ENCODE peak calls at places on chromosomes 5 and 9, in six cellular contexts. U, E, A, Z, W and C are unnamed samples.

GRCh38 chr5:116498478-116498877 is 76.1 kb downstream of the SEMA6A start:
- DNase-seq in U (no peak), E (peak; percentile 35), A (no peak), Z (no peak), W (no peak), C (no peak)

GRCh38 chr9:71752352-71752751 is 16.0 kb downstream of the CEMIP2 start:
- DNase-seq in U (no peak), E (no peak), A (no peak), Z (no peak), W (no peak), C (no peak)

GRCh38 chr9:88076286-88077070 is 61.8 kb downstream of the SPATA31C2 start:
- DNase-seq in U (peak; percentile 54), E (peak; percentile 84), A (peak; percentile 90), Z (peak; percentile 58), W (no peak), C (peak; percentile 61)

GRCh38 chr5:425714-426113 is 17.3 kb upstream of the EXOC3 start:
- DNase-seq in U (peak; percentile 34), E (peak; percentile 65), A (no peak), Z (no peak), W (no peak), C (no peak)

GRCh38 chr9:120446681-120447080 is 133.3 kb downstream of the CDK5RAP2 start:
- DNase-seq in U (no peak), E (no peak), A (no peak), Z (no peak), W (no peak), C (no peak)

GRCh38 chr9:87497604-87498045 is at the start of gene DAPK1:
- DNase-seq in U (peak; percentile 80), E (peak; percentile 90), A (peak; percentile 84), Z (peak; percentile 79), W (peak; percentile 84), C (peak; percentile 68)

GRCh38 chr5:54733101-54733500 is 215.5 kb downstream of the SNX18 start:
- DNase-seq in U (no peak), E (no peak), A (no peak), Z (no peak), W (no peak), C (no peak)

GRCh38 chr9:31390352-31391025 is 994.0 kb upstream of the ACO1 start:
- DNase-seq in U (no peak), E (peak; percentile 30), A (no peak), Z (no peak), W (no peak), C (no peak)

GRCh38 chr5:646396-647201 is 34.5 kb downstream of the CEP72 start:
- DNase-seq in U (no peak), E (no peak), A (no peak), Z (no peak), W (no peak), C (no peak)

GRCh38 chr5:73591102-73591695 is 25.7 kb downstream of the UTP15 start:
- DNase-seq in U (peak; percentile 47), E (peak; percentile 84), A (no peak), Z (peak; percentile 74), W (peak; percentile 52), C (peak; percentile 73)

GRCh38 chr9:131608469-131609115 is 63.3 kb downstream of the PRRT1B start:
- DNase-seq in U (no peak), E (no peak), A (peak; percentile 69), Z (no peak), W (no peak), C (no peak)

GRCh38 chr5:74538206-74538661 is 102.3 kb downstream of the ENC1 start:
- DNase-seq in U (no peak), E (no peak), A (peak; percentile 73), Z (peak; percentile 17), W (no peak), C (no peak)

GRCh38 chr5:11527994-11528393 is 376.3 kb downstream of the CTNND2 start:
- DNase-seq in U (no peak), E (no peak), A (no peak), Z (no peak), W (no peak), C (no peak)

GRCh38 chr9:101951598-101951997 is 213.2 kb upstream of the GRIN3A start:
- DNase-seq in U (no peak), E (no peak), A (no peak), Z (no peak), W (no peak), C (no peak)

GRCh38 chr5:145824040-145824439 is 11.1 kb downstream of the PRELID2 start:
- DNase-seq in U (no peak), E (peak; percentile 59), A (no peak), Z (no peak), W (no peak), C (no peak)

GRCh38 chr9:21611896-21612295 is 129.8 kb upstream of the IFNE start:
- DNase-seq in U (no peak), E (no peak), A (no peak), Z (no peak), W (no peak), C (no peak)

GRCh38 chr9:115635680-115636383 is 517.8 kb upstream of the PAPPA start:
- DNase-seq in U (no peak), E (no peak), A (no peak), Z (no peak), W (no peak), C (no peak)

GRCh38 chr9:69798737-69799136 is 21.9 kb upstream of the CFAP95 start:
- DNase-seq in U (no peak), E (no peak), A (no peak), Z (no peak), W (no peak), C (no peak)

GRCh38 chr9:109968702-109969450 is 188.9 kb downstream of the PALM2AKAP2 start:
- DNase-seq in U (peak; percentile 36), E (no peak), A (no peak), Z (peak; percentile 18), W (no peak), C (no peak)

GRCh38 chr9:134566196-134566822 is 75.3 kb upstream of the COL5A1 start:
- DNase-seq in U (no peak), E (no peak), A (no peak), Z (no peak), W (no peak), C (no peak)

GRCh38 chr5:84885479-84886258 is 501.0 kb upstream of the EDIL3 start:
- DNase-seq in U (no peak), E (no peak), A (no peak), Z (no peak), W (no peak), C (no peak)

GRCh38 chr5:157539623-157540022 is 36.0 kb downstream of the ADAM19 start:
- DNase-seq in U (no peak), E (no peak), A (no peak), Z (no peak), W (no peak), C (no peak)

GRCh38 chr9:129079829-129080228 is 1.1 kb upstream of the DOLPP1 start:
- DNase-seq in U (no peak), E (no peak), A (no peak), Z (no peak), W (no peak), C (no peak)

DNA sequence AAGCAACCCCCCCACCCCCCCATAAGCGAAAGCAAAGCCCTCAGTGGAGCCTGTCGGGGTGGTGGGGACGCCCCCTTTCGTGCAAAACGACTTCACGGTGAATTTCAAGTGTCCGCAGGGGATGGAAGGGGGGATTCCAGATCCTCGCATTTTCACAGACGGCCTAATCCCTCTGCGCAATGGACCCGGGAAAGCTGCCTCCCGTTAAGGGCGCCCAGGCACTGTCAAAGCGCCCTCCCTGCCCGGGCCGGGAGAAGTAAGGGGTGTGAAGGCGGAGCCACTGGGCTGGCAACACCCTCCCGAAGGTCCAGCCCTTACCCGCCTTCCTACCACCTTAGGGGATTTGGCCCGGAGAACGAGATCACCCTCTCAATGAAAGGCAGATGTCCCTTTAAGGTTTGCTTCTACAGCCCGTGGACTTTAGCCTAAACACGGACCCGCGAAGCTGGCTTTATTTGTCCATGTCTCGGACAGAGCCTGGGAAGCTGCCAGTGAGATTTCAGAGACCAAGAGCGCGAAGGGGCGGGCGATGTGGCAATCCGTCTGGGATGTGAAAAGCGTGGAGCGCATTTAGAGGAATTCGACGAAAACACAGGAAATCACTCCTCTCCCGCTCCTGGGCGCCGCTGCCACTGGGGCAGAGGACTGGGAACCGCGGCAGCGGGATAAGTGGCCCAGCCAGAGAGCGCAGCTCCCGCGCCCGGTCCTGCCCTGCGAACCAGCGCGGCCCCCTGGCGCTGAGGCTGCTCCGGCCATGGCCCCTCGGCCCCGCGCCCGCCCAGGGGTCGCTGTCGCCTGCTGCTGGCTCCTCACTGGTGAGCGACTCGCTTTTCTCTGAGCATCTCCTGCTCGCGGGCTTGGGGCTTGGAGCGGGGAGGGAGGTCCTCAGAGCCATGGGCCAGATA is at the start of the genes ITGA1 and PELO:
- DNase-seq in U (peak; percentile 79), E (peak; percentile 81), A (peak; percentile 74), Z (peak; percentile 84), W (peak; percentile 71), C (peak; percentile 63)
- TF ChIP-seq CTCF in U (peak; percentile 65), E (no peak), A (peak; percentile 50), Z (peak; percentile 31), W (peak; percentile 45), C (peak; percentile 49)

DNA sequence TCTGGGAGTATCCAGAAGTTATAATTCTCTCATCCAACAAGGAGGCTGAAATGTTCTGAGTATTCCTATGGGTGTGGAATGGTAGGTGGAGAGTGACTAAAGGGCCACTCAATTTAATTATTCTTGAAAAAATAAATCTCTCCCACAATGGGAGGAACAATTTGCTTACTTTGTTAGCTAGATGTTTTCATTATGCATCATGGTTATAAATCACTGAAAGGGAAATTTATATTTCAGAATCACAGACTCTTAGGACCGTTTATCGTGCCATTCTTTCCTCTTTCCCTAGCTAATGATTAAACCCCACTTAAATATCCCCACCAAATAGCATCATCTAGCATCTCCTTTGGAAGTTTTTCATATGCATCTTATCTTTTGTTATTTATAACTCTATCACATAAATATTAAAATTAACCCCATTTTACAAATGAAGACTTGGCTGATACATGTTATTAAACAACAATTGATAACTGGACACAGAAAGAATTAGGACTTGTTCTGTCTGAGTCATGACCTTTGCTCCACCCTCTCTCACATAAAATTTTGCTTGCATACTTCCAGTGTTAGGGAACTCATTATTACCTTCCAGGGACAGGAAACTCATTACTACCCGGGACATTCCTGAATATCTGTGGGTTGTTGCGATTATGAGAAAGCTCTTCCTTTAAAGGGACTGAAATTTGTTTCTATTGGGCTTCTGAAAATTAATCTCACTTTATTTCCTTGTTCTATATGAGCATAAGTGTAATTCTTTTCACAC is 94.9 kb upstream of the NMUR2 start:
- DNase-seq in U (no peak), E (no peak), A (no peak), Z (no peak), W (no peak), C (no peak)
- TF ChIP-seq CTCF in U (no peak), E (no peak), A (no peak), Z (no peak), W (no peak), C (no peak)

DNA sequence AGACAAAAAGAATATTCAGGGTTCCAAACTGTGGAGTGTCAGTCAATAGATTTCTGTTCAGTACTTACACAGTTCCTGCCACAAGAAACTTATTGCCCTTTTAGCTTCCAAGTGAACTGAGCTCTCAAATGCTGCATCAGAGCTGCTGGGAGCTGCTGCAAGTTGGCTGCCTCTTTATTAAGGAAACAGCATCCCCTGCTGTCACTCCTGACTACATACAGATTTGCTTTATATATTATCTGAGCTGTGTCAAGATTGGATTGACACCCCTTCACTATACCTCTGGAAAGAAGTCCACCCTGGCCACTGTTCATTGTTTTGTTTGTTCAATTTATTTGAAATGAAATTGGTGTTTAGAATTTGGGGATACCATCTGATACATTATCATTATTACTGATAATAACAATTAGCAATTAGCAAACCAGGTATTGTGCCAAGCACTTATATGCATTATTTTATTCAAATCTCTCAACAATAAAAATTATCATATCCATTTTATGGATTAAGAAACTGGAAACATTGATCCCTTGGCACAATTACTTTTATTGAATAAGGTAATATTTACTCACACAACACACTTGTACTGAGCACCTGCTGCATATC is 16.4 kb upstream of the C5orf58 start:
- DNase-seq in U (no peak), E (peak; percentile 82), A (no peak), Z (peak; percentile 56), W (no peak), C (peak; percentile 28)
- TF ChIP-seq CTCF in U (peak; percentile 40), E (peak; percentile 70), A (peak; percentile 36), Z (peak; percentile 44), W (peak; percentile 52), C (peak; percentile 79)

GRCh38 chr5:89283758-89284493 is 400.9 kb upstream of the MEF2C start:
- DNase-seq in U (no peak), E (peak; percentile 7), A (no peak), Z (no peak), W (no peak), C (no peak)
- TF ChIP-seq CTCF in U (no peak), E (peak; percentile 28), A (no peak), Z (peak; percentile 37), W (no peak), C (peak; percentile 35)